ENCODE peak calls at places on chromosomes 13 and 19, in seven cellular contexts. J is neural crest cell, P is astrocyte of the spinal cord, N is WERI-Rb-1, G is fibroblast of the conjunctiva, Z is lung microvascular endothelial cell, W is tibial nerve. A is an unnamed sample.
A peak's percentile ranks its signal among the peaks of the same experiment; 100 is the strongest.

GRCh38 chr19:10295847-10296591 is 6.3 kb downstream of the ICAM5 start:
- DNase-seq in J (no peak), P (no peak), N (no peak), G (no peak), Z (no peak), W (no peak), A (no peak)

GRCh38 chr19:35211545-35212230 is 16.9 kb downstream of the FAM187B start:
- DNase-seq in J (no peak), P (no peak), N (no peak), G (no peak), Z (peak; percentile 47), W (peak; percentile 47), A (no peak)

GRCh38 chr19:33390908-33391630 is 17.6 kb downstream of the CEBPG start:
- DNase-seq in J (no peak), P (no peak), N (no peak), G (no peak), Z (no peak), W (no peak), A (no peak)

GRCh38 chr19:53079313-53079924 is 23.8 kb downstream of the ZNF160 start:
- DNase-seq in J (no peak), P (no peak), N (no peak), G (no peak), Z (peak; percentile 9), W (no peak), A (no peak)

GRCh38 chr19:28012361-28012760 is 1200.6 kb downstream of the UQCRFS1 start:
- DNase-seq in J (no peak), P (no peak), N (no peak), G (no peak), Z (no peak), W (no peak), A (no peak)

GRCh38 chr13:44131069-44131614 is 242.5 kb upstream of the SERP2 start:
- DNase-seq in J (no peak), P (no peak), N (no peak), G (no peak), Z (no peak), W (no peak), A (no peak)

GRCh38 chr19:11381535-11382369 is 2.4 kb downstream of the EPOR start:
- DNase-seq in J (peak; percentile 67), P (peak; percentile 80), N (peak; percentile 84), G (peak; percentile 72), Z (peak; percentile 93), W (peak; percentile 16), A (no peak)

GRCh38 chr13:95624020-95624419 is 20.5 kb downstream of the DZIP1 start:
- DNase-seq in J (peak; percentile 38), P (peak; percentile 54), N (no peak), G (peak; percentile 57), Z (peak; percentile 70), W (no peak), A (no peak)

GRCh38 chr13:109481046-109481445 is 305.3 kb downstream of the IRS2 start:
- DNase-seq in J (no peak), P (peak; percentile 75), N (no peak), G (no peak), Z (no peak), W (no peak), A (no peak)

GRCh38 chr13:73940098-73940497 is 194.1 kb downstream of the KLF12 start:
- DNase-seq in J (no peak), P (no peak), N (no peak), G (no peak), Z (no peak), W (no peak), A (no peak)

GRCh38 chr19:15551183-15552004 is 43.1 kb downstream of the CYP4F22 start:
- DNase-seq in J (no peak), P (no peak), N (peak; percentile 6), G (no peak), Z (peak; percentile 9), W (no peak), A (no peak)

GRCh38 chr19:19120308-19121156 is 17.7 kb downstream of the TMEM161A start:
- DNase-seq in J (peak; percentile 79), P (peak; percentile 84), N (peak; percentile 75), G (peak; percentile 59), Z (peak; percentile 35), W (peak; percentile 46), A (no peak)

GRCh38 chr19:56167064-56167578 is 8.7 kb upstream of the GALP start:
- DNase-seq in J (no peak), P (no peak), N (no peak), G (no peak), Z (peak; percentile 16), W (no peak), A (no peak)

GRCh38 chr13:113083402-113084061 is 22.1 kb upstream of the F7 start:
- DNase-seq in J (no peak), P (no peak), N (no peak), G (no peak), Z (no peak), W (peak; percentile 42), A (no peak)

GRCh38 chr19:19081642-19082151 is 17.9 kb downstream of the SLC25A42 start:
- DNase-seq in J (no peak), P (no peak), N (no peak), G (no peak), Z (no peak), W (peak; percentile 11), A (no peak)

GRCh38 chr13:30346159-30346788 is 38.9 kb upstream of the KATNAL1 start:
- DNase-seq in J (no peak), P (no peak), N (no peak), G (no peak), Z (no peak), W (no peak), A (no peak)

GRCh38 chr13:112159575-112160547 is 92.9 kb downstream of the SOX1 start:
- DNase-seq in J (peak; percentile 34), P (no peak), N (no peak), G (no peak), Z (no peak), W (no peak), A (no peak)

GRCh38 chr13:91510058-91510457 is 111.6 kb downstream of the GPC5 start:
- DNase-seq in J (no peak), P (no peak), N (no peak), G (no peak), Z (no peak), W (no peak), A (no peak)

GRCh38 chr13:45195421-45195820 is 5.4 kb downstream of the KCTD4 start:
- DNase-seq in J (no peak), P (no peak), N (no peak), G (no peak), Z (peak; percentile 36), W (no peak), A (no peak)

GRCh38 chr13:54536112-54536511 is 1507.5 kb downstream of the OLFM4 start:
- DNase-seq in J (no peak), P (no peak), N (no peak), G (no peak), Z (no peak), W (no peak), A (no peak)

GRCh38 chr13:102097708-102098107 is 304.1 kb downstream of the FGF14 start:
- DNase-seq in J (no peak), P (no peak), N (no peak), G (no peak), Z (no peak), W (no peak), A (no peak)

GRCh38 chr13:31046711-31047279 is 114.3 kb downstream of the TEX26 start:
- DNase-seq in J (no peak), P (peak; percentile 20), N (peak; percentile 19), G (no peak), Z (peak; percentile 65), W (no peak), A (no peak)

GRCh38 chr19:41785653-41786052 is 10.7 kb upstream of the CEACAM3 start:
- DNase-seq in J (peak; percentile 49), P (peak; percentile 62), N (peak; percentile 63), G (peak; percentile 59), Z (peak; percentile 73), W (peak; percentile 18), A (peak; percentile 10)

GRCh38 chr13:50220938-50221337 is 205.7 kb downstream of the KCNRG start:
- DNase-seq in J (no peak), P (no peak), N (no peak), G (no peak), Z (no peak), W (no peak), A (no peak)

GRCh38 chr13:93227280-93227905 is 786 bp downstream of the GPC6 start:
- DNase-seq in J (no peak), P (peak; percentile 80), N (peak; percentile 77), G (no peak), Z (no peak), W (no peak), A (no peak)

GRCh38 chr13:28531195-28531955 is 36.4 kb upstream of the FLT1 start:
- DNase-seq in J (peak; percentile 33), P (no peak), N (no peak), G (no peak), Z (peak; percentile 79), W (no peak), A (no peak)

GRCh38 chr13:74675185-74675584 is 541.0 kb upstream of the KLF12 start:
- DNase-seq in J (no peak), P (peak; percentile 15), N (no peak), G (no peak), Z (no peak), W (no peak), A (no peak)

GRCh38 chr19:4456843-4457653 is 546 bp downstream of the UBXN6 start:
- DNase-seq in J (peak; percentile 66), P (peak; percentile 59), N (peak; percentile 79), G (peak; percentile 46), Z (peak; percentile 76), W (peak; percentile 28), A (peak; percentile 42)

A was measured in AG09319.